ENCODE peak calls at places on chromosomes 5 and 9, in four cellular contexts. O is lung; S is H1; Y is CD4-positive, CD25-positive, alpha-beta regulatory T cell. E is an unnamed sample.
A peak's percentile ranks its signal among the peaks of the same experiment; 100 is the strongest.

GRCh38 chr9:94017939-94018531 is 62.9 kb upstream of the BARX1 start:
- DNase-seq in Y (no peak), O (no peak), S (no peak), E (no peak)

GRCh38 chr9:130041648-130042405 is 1.2 kb downstream of the FNBP1 start:
- DNase-seq in O (no peak), Y (no peak), S (peak; percentile 57), E (no peak)

GRCh38 chr9:76374702-76375543 is 19.3 kb downstream of the RFK start:
- DNase-seq in O (peak; percentile 65), S (no peak), Y (no peak), E (no peak)

GRCh38 chr9:114026335-114026734 is 51.8 kb downstream of the AMBP start:
- DNase-seq in Y (no peak), S (peak; percentile 23), O (peak; percentile 17), E (no peak)

GRCh38 chr5:140870221-140871201 is 1.8 kb downstream of the PCDHA11 start:
- DNase-seq in S (no peak), O (no peak), Y (no peak), E (no peak)

GRCh38 chr9:89400398-89401116 is 82.3 kb downstream of the SECISBP2 start:
- DNase-seq in S (no peak), O (no peak), Y (no peak), E (no peak)

GRCh38 chr9:127979015-127979332 is 1.8 kb downstream of the EEIG1 start:
- DNase-seq in O (no peak), Y (no peak), S (no peak), E (no peak)

GRCh38 chr5:149860801-149861322 is 83.7 kb downstream of the PDE6A start:
- DNase-seq in O (no peak), Y (no peak), S (no peak), E (peak; percentile 8)

GRCh38 chr5:20683241-20683940 is 695.4 kb upstream of the CDH18 start:
- DNase-seq in S (no peak), Y (no peak), O (no peak), E (no peak)

GRCh38 chr9:118330191-118330986 is 626.2 kb downstream of the TLR4 start:
- DNase-seq in S (peak; percentile 44), Y (no peak), O (no peak), E (no peak)

GRCh38 chr5:168471785-168472184 is 14.5 kb upstream of the RARS1 start:
- DNase-seq in O (no peak), Y (no peak), S (no peak), E (no peak)

GRCh38 chr9:76605271-76605670 is 146.3 kb downstream of the GCNT1 start:
- DNase-seq in Y (no peak), S (no peak), O (no peak), E (no peak)

GRCh38 chr9:107810493-107810931 is 320.9 kb upstream of the KLF4 start:
- DNase-seq in S (no peak), O (no peak), Y (no peak), E (no peak)

GRCh38 chr5:168125445-168126199 is 165.8 kb upstream of the WWC1 start:
- DNase-seq in Y (no peak), S (no peak), O (no peak), E (no peak)

GRCh38 chr9:77996696-77997095 is 34.9 kb downstream of the GNAQ start:
- DNase-seq in S (no peak), O (no peak), Y (no peak), E (no peak)

GRCh38 chr5:121628783-121629182 is 222.9 kb upstream of the FTMT start:
- DNase-seq in O (no peak), S (no peak), Y (no peak), E (no peak)

GRCh38 chr9:36665921-36666429 is 93.3 kb downstream of the MELK start:
- DNase-seq in Y (no peak), S (no peak), O (no peak), E (no peak)

GRCh38 chr9:110753734-110754231 is 85.2 kb downstream of the MUSK start:
- DNase-seq in O (no peak), Y (no peak), S (no peak), E (no peak)

GRCh38 chr5:14190194-14191164 is 47.3 kb downstream of the TRIO start:
- DNase-seq in Y (no peak), S (no peak), O (no peak), E (no peak)
- H3K4me1 ChIP-seq in Y (no peaks in the 10 kb centered on the region), S (no peaks in the 10 kb centered on the region), O (peaks cover 10% of the 10 kb centered on the region), E (no peaks in the 10 kb centered on the region)

DNA sequence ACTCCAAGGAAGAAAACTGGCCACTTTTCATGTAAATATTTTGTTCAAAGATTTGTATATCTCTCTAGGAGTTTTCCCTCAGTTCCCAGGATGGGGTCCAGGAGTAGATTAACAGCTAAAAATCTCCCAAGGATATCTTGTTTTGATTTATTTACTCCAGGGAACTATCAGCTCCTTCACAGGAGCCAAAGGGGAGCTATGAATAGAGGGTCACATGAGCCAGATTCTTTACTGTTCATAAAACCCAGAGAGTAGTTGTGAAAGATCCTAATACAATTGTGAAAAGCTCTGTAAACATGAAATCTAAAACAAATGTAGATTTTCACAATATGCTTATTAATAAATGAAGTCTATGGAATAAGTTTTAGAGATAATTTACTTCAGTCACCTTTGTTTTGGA is 16.9 kb downstream of the DIMT1 start:
- DNase-seq in Y (no peak), O (no peak), S (no peak), E (no peak)
- H3K27ac ChIP-seq in Y (no peak overlapping the region), O (no peak overlapping the region), S (no peak overlapping the region), E (no peak overlapping the region)

DNA sequence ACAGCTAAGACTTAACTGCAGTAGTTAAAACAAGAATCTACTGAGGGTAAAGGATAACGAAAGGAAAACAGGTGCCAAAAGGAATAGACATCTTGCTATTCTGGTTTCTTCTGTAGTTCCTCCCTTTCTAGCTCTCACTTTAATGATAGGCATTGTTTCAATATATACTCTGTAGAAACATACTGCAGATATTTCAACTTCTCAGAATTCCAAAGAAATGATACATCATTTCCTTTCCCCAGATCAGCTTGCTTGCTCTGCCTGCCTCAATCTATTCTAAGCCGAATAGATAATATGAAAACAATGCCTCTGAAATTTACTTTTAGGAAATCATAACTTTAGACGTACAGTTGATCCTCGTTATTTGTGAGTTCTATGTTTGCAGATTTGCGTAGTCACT is 46.3 kb downstream of the ACO1 start:
- DNase-seq in Y (no peak), S (no peak), O (no peak), E (no peak)
- H3K36me3 ChIP-seq in Y (peaks cover 7% of the 10 kb centered on the region), S (peaks cover 20% of the 10 kb centered on the region), O (peaks cover 24% of the 10 kb centered on the region), E (peaks cover 3% of the 10 kb centered on the region)

GRCh38 chr5:171582849-171583248 is 163.4 kb downstream of the FGF18 start:
- DNase-seq in S (no peak), Y (no peak), O (no peak), E (no peak)
- H3K4me1 ChIP-seq in S (no peaks in the 10 kb centered on the region), Y (no peaks in the 10 kb centered on the region), O (peaks cover 1% of the 10 kb centered on the region), E (no peaks in the 10 kb centered on the region)

DNA sequence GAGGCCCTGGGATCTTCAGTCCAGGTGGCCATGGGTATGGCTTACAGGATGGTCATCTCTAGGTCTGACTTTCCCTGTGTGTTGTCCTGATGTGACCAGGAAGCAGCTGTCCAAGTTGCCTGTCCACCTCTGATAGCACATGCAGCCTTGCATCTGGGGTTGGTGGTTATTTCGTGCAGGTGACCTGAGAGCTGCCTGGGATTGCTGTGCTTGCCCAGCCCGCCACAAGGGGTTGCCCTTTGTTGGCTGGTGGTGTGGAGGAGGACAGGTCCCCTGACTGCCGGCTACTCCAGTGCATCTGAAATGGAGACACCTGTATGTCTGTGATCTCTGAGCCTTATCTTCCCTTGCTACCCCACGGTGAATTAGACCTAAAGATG is 212.6 kb downstream of the ARHGAP26 start:
- DNase-seq in S (peak; percentile 60), Y (no peak), O (no peak), E (no peak)
- H3K27ac ChIP-seq in S (no peak overlapping the region), Y (no peak overlapping the region), O (no peak overlapping the region), E (no peak overlapping the region)

GRCh38 chr5:151787817-151788216 is 16.1 kb downstream of the G3BP1 start:
- DNase-seq in Y (no peak), O (no peak), S (no peak), E (no peak)
- H3K36me3 ChIP-seq in Y (peaks cover 63% of the 10 kb centered on the region), O (peaks cover 18% of the 10 kb centered on the region), S (peaks cover 52% of the 10 kb centered on the region), E (peaks cover 38% of the 10 kb centered on the region)

DNA sequence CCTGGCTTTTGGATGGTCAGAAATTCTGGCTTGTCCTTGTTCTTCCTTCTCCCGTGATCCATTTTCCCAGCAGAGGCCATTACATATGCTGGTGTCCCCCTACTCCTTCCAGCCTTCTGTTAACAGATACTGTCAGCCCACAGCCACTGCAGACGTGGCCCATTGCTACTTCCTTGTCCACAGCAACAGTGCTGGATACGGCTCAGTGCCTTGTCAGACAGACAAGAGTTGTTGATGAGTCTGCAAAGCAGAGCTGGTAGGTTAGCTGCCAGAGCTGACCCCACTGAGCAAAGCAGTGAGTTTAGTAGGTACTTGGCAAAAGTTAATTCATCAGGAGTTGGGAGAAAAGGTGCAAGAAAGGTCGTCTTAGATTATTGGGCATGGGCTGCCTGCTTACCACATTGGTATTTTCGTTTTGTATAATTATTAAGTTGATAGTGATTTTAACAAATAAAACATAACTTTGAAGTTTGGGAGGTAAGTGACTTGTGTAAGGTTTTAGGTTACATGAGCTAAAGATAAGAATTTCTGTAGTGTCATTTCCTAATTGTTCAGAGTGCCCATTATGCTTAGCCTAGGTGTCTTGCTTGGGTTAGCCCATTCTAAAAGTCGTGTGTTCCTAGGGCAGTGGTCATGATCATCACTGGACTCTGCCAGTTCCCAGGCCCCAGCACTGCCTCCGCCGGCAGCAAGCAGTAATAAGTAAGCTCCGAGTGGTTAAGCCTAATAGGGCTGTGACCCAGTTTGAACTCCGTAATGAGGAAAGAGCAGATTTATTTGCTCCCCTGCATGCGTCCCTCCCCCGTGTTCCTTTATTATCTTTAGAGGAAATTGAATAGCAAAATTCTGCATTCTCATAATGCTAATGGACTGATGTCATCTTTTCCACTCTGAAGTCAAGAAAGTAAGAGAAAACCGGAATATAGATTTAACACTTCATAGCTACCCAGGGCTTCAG is 292.0 kb downstream of the FANCC start:
- DNase-seq in S (no peak), O (peak; percentile 51), Y (no peak), E (no peak)
- H3K4me1 ChIP-seq in S (no peaks in the 10 kb centered on the region), O (peaks cover 20% of the 10 kb centered on the region), Y (no peaks in the 10 kb centered on the region), E (no peaks in the 10 kb centered on the region)

GRCh38 chr5:15904894-15905805 is 274.4 kb downstream of the MARCHF11 start:
- DNase-seq in O (no peak), S (no peak), Y (no peak), E (no peak)

GRCh38 chr5:15897609-15898008 is 282.0 kb downstream of the MARCHF11 start:
- DNase-seq in O (no peak), Y (no peak), S (no peak), E (no peak)

GRCh38 chr5:15901151-15901550 is 278.4 kb downstream of the MARCHF11 start:
- DNase-seq in O (no peak), S (no peak), Y (no peak), E (no peak)

GRCh38 chr5:15899481-15899880 is 280.1 kb downstream of the MARCHF11 start:
- DNase-seq in S (no peak), Y (no peak), O (no peak), E (no peak)

DNA sequence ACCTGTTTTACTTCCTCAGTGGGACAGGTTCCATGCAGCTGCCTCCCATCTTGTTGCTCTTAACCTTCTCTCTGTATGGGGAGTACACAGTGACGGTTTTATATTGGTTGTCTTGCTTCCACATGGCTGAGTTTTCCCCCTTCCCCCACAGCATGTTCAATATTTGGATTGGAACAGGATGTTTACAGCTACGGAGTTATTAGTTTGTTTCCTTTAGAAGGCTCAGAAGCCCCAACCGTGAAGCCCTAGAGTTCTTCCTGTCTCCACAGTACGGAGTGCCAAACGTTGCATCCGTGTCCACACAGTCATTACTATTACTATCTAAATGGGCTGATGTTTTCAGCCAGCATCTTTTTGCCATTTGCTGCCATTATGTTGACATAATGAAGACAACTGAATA is 277.5 kb downstream of the MARCHF11 start:
- DNase-seq in S (no peak), Y (no peak), O (no peak), E (no peak)
- H3K27ac ChIP-seq in S (no peak overlapping the region), Y (no peak overlapping the region), O (no peak overlapping the region), E (no peak overlapping the region)